ENCODE peak calls at places on chromosomes 4 and X, in seven cellular contexts. One of them, this sample, is unnamed.

GRCh38 chrX:23802431-23802830 is 19.5 kb downstream of the SAT1 start:
- DNase-seq in RWPE1: no peak
- DNase-seq in neuronal stem cell: no peak
- DNase-seq in aorta: no peak
- DNase-seq in activated CD4-positive, alpha-beta T cell treated with anti-CD3 and anti-CD28 coated beads for 4 hours: no peak
- DNase-seq in natural killer cell: no peak
- DNase-seq in RPMI7951: no peak
- DNase-seq in this sample: no peak

GRCh38 chr4:2318885-2319284 is 57.0 kb upstream of the MXD4 start:
- DNase-seq in RWPE1: no peak
- DNase-seq in neuronal stem cell: no peak
- DNase-seq in aorta: no peak
- DNase-seq in activated CD4-positive, alpha-beta T cell treated with anti-CD3 and anti-CD28 coated beads for 4 hours: no peak
- DNase-seq in natural killer cell: no peak
- DNase-seq in RPMI7951: no peak
- DNase-seq in this sample: no peak

GRCh38 chr4:19689511-19689910 is 562.2 kb upstream of the SLIT2 start:
- DNase-seq in RWPE1: peak
- DNase-seq in neuronal stem cell: no peak
- DNase-seq in aorta: no peak
- DNase-seq in activated CD4-positive, alpha-beta T cell treated with anti-CD3 and anti-CD28 coated beads for 4 hours: no peak
- DNase-seq in natural killer cell: no peak
- DNase-seq in RPMI7951: peak
- DNase-seq in this sample: no peak

GRCh38 chr4:2755821-2756690 is at the start of gene TNIP2:
- DNase-seq in RWPE1: peak
- DNase-seq in neuronal stem cell: peak
- DNase-seq in aorta: peak
- DNase-seq in activated CD4-positive, alpha-beta T cell treated with anti-CD3 and anti-CD28 coated beads for 4 hours: peak
- DNase-seq in natural killer cell: peak
- DNase-seq in RPMI7951: peak
- DNase-seq in this sample: peak

GRCh38 chr4:182536221-182536620 is 293.0 kb downstream of the TENM3 start:
- DNase-seq in RWPE1: no peak
- DNase-seq in neuronal stem cell: no peak
- DNase-seq in aorta: no peak
- DNase-seq in activated CD4-positive, alpha-beta T cell treated with anti-CD3 and anti-CD28 coated beads for 4 hours: no peak
- DNase-seq in natural killer cell: no peak
- DNase-seq in RPMI7951: no peak
- DNase-seq in this sample: no peak

GRCh38 chr4:76822294-76822693 is 75.7 kb downstream of the SOWAHB start:
- DNase-seq in RWPE1: no peak
- DNase-seq in neuronal stem cell: no peak
- DNase-seq in aorta: no peak
- DNase-seq in activated CD4-positive, alpha-beta T cell treated with anti-CD3 and anti-CD28 coated beads for 4 hours: no peak
- DNase-seq in natural killer cell: no peak
- DNase-seq in RPMI7951: no peak
- DNase-seq in this sample: no peak

GRCh38 chr4:102343964-102344519 is 1.2 kb downstream of the SLC39A8 start:
- DNase-seq in RWPE1: peak
- DNase-seq in neuronal stem cell: peak
- DNase-seq in aorta: no peak
- DNase-seq in activated CD4-positive, alpha-beta T cell treated with anti-CD3 and anti-CD28 coated beads for 4 hours: peak
- DNase-seq in natural killer cell: peak
- DNase-seq in RPMI7951: no peak
- DNase-seq in this sample: no peak

GRCh38 chrX:80138938-80139337 is 124.4 kb downstream of the TBX22 start:
- DNase-seq in RWPE1: no peak
- DNase-seq in neuronal stem cell: no peak
- DNase-seq in aorta: no peak
- DNase-seq in activated CD4-positive, alpha-beta T cell treated with anti-CD3 and anti-CD28 coated beads for 4 hours: no peak
- DNase-seq in natural killer cell: no peak
- DNase-seq in RPMI7951: no peak
- DNase-seq in this sample: no peak

GRCh38 chr4:164935363-164935762 is 42.1 kb downstream of the TRIM61 start:
- DNase-seq in RWPE1: no peak
- DNase-seq in neuronal stem cell: no peak
- DNase-seq in aorta: no peak
- DNase-seq in activated CD4-positive, alpha-beta T cell treated with anti-CD3 and anti-CD28 coated beads for 4 hours: no peak
- DNase-seq in natural killer cell: no peak
- DNase-seq in RPMI7951: peak
- DNase-seq in this sample: no peak

GRCh38 chr4:1834047-1834769 is 21.7 kb downstream of the LETM1 start:
- DNase-seq in RWPE1: no peak
- DNase-seq in neuronal stem cell: no peak
- DNase-seq in aorta: no peak
- DNase-seq in activated CD4-positive, alpha-beta T cell treated with anti-CD3 and anti-CD28 coated beads for 4 hours: no peak
- DNase-seq in natural killer cell: no peak
- DNase-seq in RPMI7951: no peak
- DNase-seq in this sample: no peak

This sample was measured in activated T-helper 1 cell treated with anti-CD3 and anti-CD28 coated beads, Interleukin-12 subunit alpha, Interleukin-12 subunit beta, Interleukin-2, Interleukin-4 antibody, amounts not matched to agents 30 ng/mL and 10 ng/mL and 1 ng/mL, durations not matched to agents 14 hours and 24 hours and 36 hours.